ENCODE peak calls at places on chromosome 15, in six cellular contexts. I, O, M, A, B and J are unnamed samples.

GRCh38 chr15:56817266-56817665 is 84.0 kb upstream of the ZNF280D start:
- DNase-seq in M (no peak), O (no peak), A (no peak), I (no peak), B (peak; percentile 71), J (peak; percentile 23)

GRCh38 chr15:67024322-67024997 is 40.9 kb upstream of the SMAD3 start:
- DNase-seq in O (peak; percentile 86), I (no peak), A (peak; percentile 77), B (peak; percentile 92), M (no peak), J (peak; percentile 88)

GRCh38 chr15:57598346-57598745 is 6.6 kb downstream of the MYZAP start:
- DNase-seq in M (no peak), I (no peak), O (no peak), A (no peak), B (no peak), J (no peak)

GRCh38 chr15:92624401-92624991 is 31.1 kb downstream of the FAM174B start:
- DNase-seq in I (no peak), A (no peak), M (no peak), O (no peak), B (peak; percentile 56), J (no peak)

GRCh38 chr15:96367436-96368200 is 37.1 kb downstream of the NR2F2 start:
- DNase-seq in O (no peak), B (peak; percentile 30), A (no peak), I (no peak), M (no peak), J (no peak)

GRCh38 chr15:92140802-92141201 is 252.9 kb upstream of the ST8SIA2 start:
- DNase-seq in I (no peak), A (no peak), M (no peak), O (no peak), B (no peak), J (no peak)

GRCh38 chr15:76285241-76285825 is 25.9 kb downstream of the ETFA start:
- DNase-seq in O (no peak), M (no peak), A (peak; percentile 4), B (peak; percentile 28), I (no peak), J (peak; percentile 78)

GRCh38 chr15:101052681-101053121 is 133.5 kb downstream of the LRRK1 start:
- DNase-seq in M (no peak), B (no peak), O (no peak), A (no peak), I (no peak), J (no peak)

GRCh38 chr15:39270221-39270835 is 310.6 kb upstream of the THBS1 start:
- DNase-seq in A (no peak), B (no peak), O (no peak), M (no peak), I (no peak), J (no peak)

GRCh38 chr15:67407709-67408257 is 113.1 kb upstream of the C15orf61 start:
- DNase-seq in M (no peak), B (no peak), O (no peak), A (no peak), I (no peak), J (no peak)

GRCh38 chr15:60376677-60377095 is 21.1 kb downstream of the ANXA2 start:
- DNase-seq in A (no peak), M (no peak), I (no peak), B (no peak), O (no peak), J (peak; percentile 57)
- TF ChIP-seq JUN in A (no peak), M (no peak), I (no peak), B (no peak), O (no peak), J (peak; percentile 30)

DNA sequence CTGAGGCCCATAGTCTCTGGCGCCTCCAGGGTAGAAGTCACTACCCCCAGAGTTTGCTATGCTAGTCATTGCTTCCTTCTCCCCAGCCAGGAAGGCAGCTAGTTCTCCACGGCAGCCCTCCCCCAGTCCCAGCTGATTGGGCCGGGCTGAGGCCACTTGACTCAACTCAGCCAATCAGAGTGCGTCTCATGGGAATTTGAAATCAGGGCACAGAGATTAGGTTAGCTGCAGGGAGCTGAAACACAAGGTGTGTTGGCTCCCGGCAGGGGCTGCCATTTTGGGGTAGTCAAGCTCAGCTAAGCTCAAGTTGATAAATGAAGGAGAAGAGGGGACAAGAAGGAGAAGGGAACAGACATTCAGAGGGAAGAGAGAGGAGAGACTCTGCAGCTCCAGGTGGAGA is 32.8 kb downstream of the LINGO1 start:
- DNase-seq in B (peak; percentile 33), O (peak; percentile 87), M (no peak), A (peak; percentile 20), I (peak; percentile 53), J (peak; percentile 56)
- TF ChIP-seq JUN in B (no peak), O (no peak), M (no peak), A (no peak), I (no peak), J (no peak)

GRCh38 chr15:99909914-99910313 is 176.7 kb upstream of the LYSMD4 start:
- DNase-seq in O (peak; percentile 29), B (no peak), A (peak; percentile 9), I (peak; percentile 53), M (no peak), J (no peak)
- TF ChIP-seq JUN in O (no peak), B (no peak), A (no peak), I (no peak), M (no peak), J (no peak)

DNA sequence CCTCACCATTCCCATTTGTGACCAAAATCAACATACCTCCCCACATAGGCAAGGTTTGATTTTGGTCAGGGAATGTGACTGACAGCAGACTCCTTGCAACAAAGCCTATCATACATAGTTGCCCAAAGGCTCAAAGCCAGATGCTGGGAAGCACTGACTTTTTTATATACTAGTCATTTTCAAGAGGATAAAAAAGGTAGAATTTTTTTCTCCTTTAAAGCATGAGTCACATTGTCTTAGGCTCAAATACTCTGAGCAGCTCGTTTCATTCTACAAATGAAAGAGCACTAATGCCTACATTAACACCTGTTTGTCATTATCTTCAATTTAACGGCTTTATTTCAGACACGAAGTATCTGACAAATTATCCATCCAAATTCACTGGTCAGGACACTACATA is 36.2 kb downstream of the ICE2 start:
- DNase-seq in B (no peak), M (no peak), O (no peak), A (no peak), I (no peak), J (no peak)
- TF ChIP-seq JUN in B (no peak), M (no peak), O (no peak), A (no peak), I (no peak), J (no peak)

GRCh38 chr15:97504031-97504430 is 456.5 kb upstream of the ARRDC4 start:
- DNase-seq in B (peak; percentile 97), O (no peak), M (no peak), I (no peak), A (no peak), J (no peak)
- TF ChIP-seq JUN in B (peak; percentile 100), O (no peak), M (no peak), I (no peak), A (no peak), J (no peak)